ENCODE peak calls at places on chromosomes 13 and 19, in seven cellular contexts. S is stomach, P is body of pancreas, M is uterus, D is gastrocnemius medialis, W is tibial nerve, E is ovary. C is an unnamed sample.

GRCh38 chr13:73248711-73249580 is 190.1 kb downstream of the KLF5 start:
- DNase-seq in P (peak; percentile 87), W (no peak), E (peak; percentile 8), S (peak; percentile 64), D (no peak), M (no peak), C (no peak)

GRCh38 chr19:19628499-19629134 is 597 bp upstream of the LPAR2 start:
- DNase-seq in S (peak; percentile 85), W (no peak), D (no peak), M (no peak), E (peak; percentile 59), P (peak; percentile 86), C (peak; percentile 94)

GRCh38 chr19:7628589-7629311 is 595 bp downstream of the XAB2 start:
- DNase-seq in W (no peak), D (no peak), E (no peak), M (no peak), P (no peak), S (no peak), C (no peak)

GRCh38 chr13:56457535-56458200 is 683.0 kb upstream of the PRR20A start:
- DNase-seq in E (no peak), M (no peak), D (no peak), W (no peak), P (no peak), S (no peak), C (no peak)

GRCh38 chr19:55474269-55475265 is 1.9 kb upstream of the ZNF628 start:
- DNase-seq in S (no peak), P (no peak), W (no peak), M (no peak), D (no peak), E (no peak), C (no peak)

GRCh38 chr13:67343777-67344176 is 113.6 kb upstream of the PCDH9 start:
- DNase-seq in P (no peak), M (no peak), W (no peak), S (no peak), E (no peak), D (no peak), C (no peak)

GRCh38 chr13:102394158-102395053 is 7.4 kb downstream of the FGF14 start:
- DNase-seq in D (peak; percentile 81), P (peak; percentile 97), M (peak; percentile 95), W (peak; percentile 90), E (peak; percentile 91), S (peak; percentile 90), C (peak; percentile 94)

GRCh38 chr19:48630289-48631036 is 6.7 kb downstream of the DBP start:
- DNase-seq in S (peak; percentile 95), P (peak; percentile 76), M (peak; percentile 77), E (peak; percentile 81), W (no peak), D (peak; percentile 64), C (peak; percentile 92)

GRCh38 chr19:50333737-50334617 is 4.8 kb upstream of the KCNC3 start:
- DNase-seq in P (peak; percentile 84), W (peak; percentile 36), E (peak; percentile 21), S (peak; percentile 82), D (peak; percentile 36), M (peak; percentile 43), C (peak; percentile 80)

GRCh38 chr13:113148407-113148806 is 10.0 kb upstream of the PROZ start:
- DNase-seq in S (no peak), W (no peak), P (no peak), E (no peak), D (no peak), M (no peak), C (no peak)

GRCh38 chr13:37134411-37135041 is 29.1 kb upstream of the CSNK1A1L start:
- DNase-seq in D (no peak), M (peak; percentile 17), P (no peak), S (no peak), W (no peak), E (no peak), C (no peak)

GRCh38 chr19:17445526-17446165 is 2.8 kb downstream of the TMEM221 start:
- DNase-seq in W (no peak), S (no peak), D (no peak), P (no peak), M (no peak), E (no peak), C (no peak)

DNA sequence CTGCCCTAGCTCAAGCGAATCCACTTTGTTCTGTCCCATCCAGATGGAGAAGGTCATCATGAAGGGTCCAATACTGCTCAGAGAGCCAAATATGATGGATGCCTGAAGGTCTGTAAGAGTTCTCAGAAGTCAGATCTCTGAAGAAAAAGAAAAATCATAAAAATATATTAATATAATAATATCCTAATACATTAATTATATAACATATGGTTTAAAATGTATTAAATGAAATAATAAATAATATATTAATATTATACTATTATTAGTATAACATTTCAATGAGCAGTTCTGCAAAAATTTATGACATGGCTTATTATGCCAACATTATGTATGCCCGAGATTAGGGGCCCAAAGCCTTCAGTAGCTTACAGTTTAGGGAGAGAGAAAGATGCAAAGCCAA is 78.2 kb upstream of the GPR12 start:
- DNase-seq in E (no peak), W (no peak), D (no peak), M (no peak), S (no peak), P (no peak), C (no peak)
- H3K4me1 ChIP-seq in E (no peaks in the 10 kb centered on the region), W (no peaks in the 10 kb centered on the region), D (no peaks in the 10 kb centered on the region), M (no peaks in the 10 kb centered on the region), S (no peaks in the 10 kb centered on the region), P (no peaks in the 10 kb centered on the region), C (no peaks in the 10 kb centered on the region)

GRCh38 chr19:31351212-31352193 is 2.3 kb upstream of the TSHZ3 start:
- DNase-seq in M (peak; percentile 56), E (peak; percentile 68), W (no peak), S (no peak), P (no peak), D (no peak), C (peak; percentile 47)
- H3K27ac ChIP-seq in M (peak overlapping the region; percentile 95), E (peak overlapping the region; percentile 95), W (peak overlapping the region; percentile 20), S (peak overlapping the region; percentile 73), P (peak overlapping the region; percentile 54), D (peak overlapping the region; percentile 15), C (peak overlapping the region; percentile 93)

GRCh38 chr19:4059493-4059880 is 7.2 kb downstream of the ZBTB7A start:
- DNase-seq in W (no peak), S (peak; percentile 70), M (no peak), P (peak; percentile 37), D (no peak), E (no peak), C (no peak)
- TF ChIP-seq POLR2A in W (no peak), S (no peak), M (no peak), P (no peak), D (no peak), E (no peak), C (no peak)

GRCh38 chr19:6261883-6262282 is 17.9 kb downstream of the MLLT1 start:
- DNase-seq in S (no peak), D (no peak), P (no peak), W (no peak), E (no peak), M (no peak), C (no peak)
- H3K4me1 ChIP-seq in S (peaks cover 18% of the 10 kb centered on the region), D (peaks cover 34% of the 10 kb centered on the region), P (peaks cover 6% of the 10 kb centered on the region), W (peaks cover 37% of the 10 kb centered on the region), E (peaks cover 10% of the 10 kb centered on the region), M (peaks cover 6% of the 10 kb centered on the region), C (no peaks in the 10 kb centered on the region)

DNA sequence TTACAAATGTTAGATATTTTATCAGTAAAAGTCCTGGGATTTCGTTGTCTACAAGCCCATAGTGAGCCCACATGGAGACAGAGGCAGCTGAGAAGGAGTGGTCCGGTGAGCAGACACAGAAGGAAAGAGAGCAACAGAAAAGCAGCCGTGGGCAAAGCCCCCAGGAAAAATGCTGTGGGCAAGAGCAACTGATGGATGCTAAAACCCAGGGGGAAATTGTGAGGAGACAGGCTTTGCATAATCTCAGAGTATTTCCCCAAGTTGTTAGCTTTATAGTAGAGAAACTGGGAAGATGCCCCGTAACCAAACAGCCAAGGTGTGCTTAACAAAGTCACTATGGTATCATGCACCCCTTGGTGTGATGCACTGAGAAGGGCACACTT is 35.1 kb downstream of the GJA3 start:
- DNase-seq in S (no peak), W (no peak), P (no peak), M (no peak), D (no peak), E (no peak), C (no peak)
- H3K27ac ChIP-seq in S (no peak overlapping the region), W (peak overlapping the region; percentile 31), P (no peak overlapping the region), M (no peak overlapping the region), D (no peak overlapping the region), E (no peak overlapping the region), C (peak overlapping the region; percentile 9)

GRCh38 chr19:46600393-46601317 is 475 bp upstream of the CALM3 start:
- DNase-seq in M (peak; percentile 98), S (peak; percentile 98), D (peak; percentile 94), E (peak; percentile 98), W (peak; percentile 99), P (peak; percentile 97), C (peak; percentile 98)
- TF ChIP-seq POLR2A in M (no peak), S (no peak), D (peak; percentile 24), E (no peak), W (no peak), P (peak; percentile 91), C (no peak)

GRCh38 chr13:36126496-36126895 is 4.7 kb downstream of the DCLK1 start:
- DNase-seq in P (no peak), S (no peak), D (no peak), M (no peak), W (no peak), E (no peak), C (no peak)
- H3K4me1 ChIP-seq in P (peaks cover 6% of the 10 kb centered on the region), S (no peaks in the 10 kb centered on the region), D (no peaks in the 10 kb centered on the region), M (no peaks in the 10 kb centered on the region), W (no peaks in the 10 kb centered on the region), E (peaks cover 9% of the 10 kb centered on the region), C (peaks cover 9% of the 10 kb centered on the region)

DNA sequence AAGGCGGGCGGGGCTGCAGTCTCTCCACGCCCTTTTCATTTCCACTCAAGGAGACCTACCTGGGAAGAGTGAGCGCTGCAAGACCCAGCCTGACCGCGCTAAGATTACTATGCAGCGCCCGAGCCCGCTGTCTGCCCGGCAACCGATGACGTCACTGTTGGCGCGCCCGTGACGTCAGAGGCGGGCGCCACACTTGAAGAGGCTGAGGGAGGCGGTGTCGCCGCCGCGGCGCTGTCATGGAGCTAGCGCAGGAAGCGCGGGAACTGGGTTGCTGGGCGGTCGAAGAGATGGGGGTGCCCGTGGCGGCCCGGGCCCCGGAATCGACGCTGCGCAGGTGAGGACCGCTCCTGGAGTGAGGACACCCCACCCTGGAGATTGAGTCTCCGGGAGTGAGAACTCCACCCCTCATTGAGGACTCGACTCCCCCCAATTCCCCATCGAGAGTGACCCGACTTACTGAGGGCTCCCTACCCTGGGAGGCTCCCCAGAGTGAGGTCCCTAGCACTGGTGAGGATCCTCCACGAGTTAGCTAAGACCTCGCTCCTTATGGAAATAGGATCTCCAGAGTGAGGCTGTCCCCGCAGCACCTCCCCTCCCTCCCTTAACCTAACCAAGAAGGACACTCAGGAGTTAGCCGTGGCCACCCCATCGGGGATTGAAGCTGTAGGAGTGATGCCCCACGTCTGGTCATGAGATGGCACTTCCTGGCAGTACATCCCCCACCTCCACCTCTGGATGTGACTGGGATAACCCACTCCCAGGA is at the start of gene HAUS5:
- DNase-seq in S (peak; percentile 99), E (peak; percentile 89), D (peak; percentile 82), W (peak; percentile 96), M (peak; percentile 95), P (peak; percentile 95), C (peak; percentile 97)
- H3K27ac ChIP-seq in S (peak within 1 kb of the TSS; percentile 74), E (peak within 1 kb of the TSS; percentile 85), D (peak within 1 kb of the TSS; percentile 67), W (peak within 1 kb of the TSS; percentile 85), M (peak within 1 kb of the TSS; percentile 68), P (peak within 1 kb of the TSS; percentile 56), C (no peak within 1 kb of the TSS)

C was measured in testis.